ENCODE peak calls at places on chromosome 17, in eight cellular contexts. H is aorta; N is psoas muscle; V is CD8-positive, alpha-beta memory T cell; F is neural progenitor cell; M is CD4-positive, alpha-beta memory T cell; Z is upper lobe of right lung; K is thoracic aorta. Q is an unnamed sample. For H3K4me1, the result is how much of the 10 kb centered on the place peaks cover.

GRCh38 chr17:22703786-22704441 is 1011.6 kb downstream of the KCNJ18 start:
- DNase-seq in F (no peak), Z (no peak), M (no peak), N (no peak), H (no peak), K (no peak), V (no peak), Q (no peak)

GRCh38 chr17:58317421-58318064 is 11.1 kb downstream of the TSPOAP1 start:
- DNase-seq in Z (peak), M (peak), H (peak), K (no peak), V (peak), N (no peak), F (peak), Q (peak)

GRCh38 chr17:17681187-17681743 is at the start of gene RAI1:
- DNase-seq in V (peak), H (peak), Z (peak), K (no peak), M (peak), N (peak), F (peak), Q (no peak)

GRCh38 chr17:55264640-55265298 is at the start of gene HLF:
- DNase-seq in K (no peak), M (peak), N (peak), V (peak), F (peak), H (peak), Z (peak), Q (no peak)

GRCh38 chr17:10135539-10136257 is 62.7 kb downstream of the GAS7 start:
- DNase-seq in K (no peak), Z (no peak), F (no peak), H (peak), N (peak), M (no peak), V (no peak), Q (no peak)

GRCh38 chr17:32741381-32741780 is 135.5 kb downstream of the MYO1D start:
- DNase-seq in F (no peak), N (no peak), Z (no peak), H (no peak), M (no peak), V (no peak), K (no peak), Q (no peak)

GRCh38 chr17:58046230-58047094 is 36.8 kb upstream of the DYNLL2 start:
- DNase-seq in K (no peak), V (no peak), M (no peak), H (no peak), F (peak), Z (no peak), N (no peak), Q (no peak)

GRCh38 chr17:2194778-2195417 is 108.7 kb downstream of the SMG6 start:
- DNase-seq in V (no peak), K (no peak), F (peak), N (no peak), M (no peak), Z (no peak), H (no peak), Q (no peak)

GRCh38 chr17:69524854-69525253 is 110.4 kb downstream of the MAP2K6 start:
- DNase-seq in V (no peak), M (no peak), K (no peak), H (no peak), F (no peak), Z (no peak), N (no peak), Q (no peak)

GRCh38 chr17:79051306-79051705 is 23.3 kb upstream of the ENGASE start:
- DNase-seq in K (no peak), M (no peak), H (peak), N (no peak), F (no peak), V (no peak), Z (no peak), Q (no peak)

GRCh38 chr17:69853533-69854262 is 221.3 kb upstream of the KCNJ16 start:
- DNase-seq in N (no peak), H (no peak), K (no peak), M (no peak), V (no peak), F (no peak), Z (no peak), Q (no peak)

DNA sequence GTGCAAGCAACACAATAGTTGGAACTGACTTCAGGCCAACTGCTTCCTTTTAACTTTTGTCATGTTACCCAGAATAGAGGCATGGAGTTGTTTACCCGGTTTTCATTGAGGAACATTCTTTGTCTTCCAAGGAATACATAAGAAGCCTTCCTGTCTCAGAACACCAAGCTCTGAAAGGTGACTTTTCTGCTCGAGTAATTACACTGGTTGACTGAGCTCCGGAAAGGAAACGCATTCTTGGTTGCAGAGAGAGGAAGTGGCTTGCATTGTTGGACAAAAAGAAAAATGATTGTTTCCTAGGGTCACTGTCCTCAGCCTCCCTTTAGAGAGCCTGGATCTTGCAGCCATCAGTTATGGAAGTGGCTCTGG is 30.8 kb upstream of the SEC14L1 start:
- DNase-seq in H (no peak), N (no peak), F (peak), K (no peak), Z (no peak), V (no peak), M (no peak), Q (no peak)
- H3K4me1 ChIP-seq in H (under half), N (under half), F (under half), K (under half), Z (under half), V (under half), M (under half), Q (under half)

GRCh38 chr17:4266550-4266949 is 2.8 kb upstream of the ANKFY1 start:
- DNase-seq in F (no peak), K (no peak), H (no peak), Z (no peak), M (no peak), V (no peak), N (no peak), Q (no peak)
- H3K4me1 ChIP-seq in F (under half), K (under half), H (under half), Z (under half), M (under half), V (under half), N (under half), Q (under half)

GRCh38 chr17:82008941-82009405 is 13.7 kb downstream of the CENPX start:
- DNase-seq in H (no peak), F (no peak), N (no peak), V (no peak), K (no peak), Z (no peak), M (no peak), Q (no peak)
- H3K4me1 ChIP-seq in H (under half), F (under half), N (under half), V (under half), K (under half), Z (under half), M (under half), Q (under half)

DNA sequence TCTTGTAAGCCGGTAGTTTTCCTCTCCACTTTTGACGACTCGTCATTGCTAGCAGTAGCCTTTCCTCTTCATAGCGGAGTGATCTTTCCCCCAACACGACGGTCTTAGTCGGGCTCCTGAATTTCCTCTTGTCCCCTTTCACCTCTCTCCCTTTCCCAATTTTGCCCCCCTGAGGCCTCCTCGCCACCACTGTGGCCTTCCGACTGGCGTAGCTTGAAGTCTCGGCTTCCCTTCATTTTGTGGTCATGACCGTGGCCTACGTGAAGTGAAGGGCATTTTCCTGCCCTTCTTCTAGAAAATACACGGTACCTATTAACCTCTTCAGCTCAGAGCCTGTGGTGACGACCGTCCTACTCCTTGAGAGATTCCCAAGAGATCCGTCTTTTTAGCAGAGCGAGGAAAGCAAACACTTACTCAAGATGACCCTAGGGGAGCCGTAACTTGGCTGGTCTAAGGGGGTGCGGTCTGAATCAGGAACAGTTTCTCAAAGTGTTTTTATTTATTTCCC is 791 bp downstream of the PRKAR1A start:
- DNase-seq in H (no peak), Z (no peak), M (no peak), F (peak), V (no peak), K (no peak), N (no peak), Q (no peak)
- H3K4me1 ChIP-seq in H (under half), Z (half or more), M (under half), F (under half), V (under half), K (under half), N (under half), Q (under half)

GRCh38 chr17:7442142-7442541 is 2.7 kb upstream of the CHRNB1 start:
- DNase-seq in K (no peak), M (no peak), H (no peak), Z (no peak), F (no peak), V (no peak), N (no peak), Q (no peak)

GRCh38 chr17:7441202-7441705 is 1.9 kb downstream of the FGF11 start:
- DNase-seq in H (no peak), Z (no peak), F (no peak), K (no peak), N (no peak), V (no peak), M (no peak), Q (no peak)

GRCh38 chr17:7439462-7440112 is at the start of gene FGF11:
- DNase-seq in K (no peak), N (no peak), V (no peak), H (no peak), Z (no peak), F (peak), M (no peak), Q (no peak)

GRCh38 chr17:7440113-7440822 is 956 bp downstream of the FGF11 start:
- DNase-seq in Z (peak), N (peak), H (peak), F (peak), K (no peak), M (peak), V (peak), Q (no peak)

GRCh38 chr17:7440823-7441174 is 1.5 kb downstream of the FGF11 start:
- DNase-seq in F (peak), K (no peak), M (no peak), V (no peak), N (peak), H (peak), Z (no peak), Q (no peak)
- H3K4me1 ChIP-seq in F (under half), K (under half), M (half or more), V (half or more), N (under half), H (under half), Z (under half), Q (half or more)

GRCh38 chr17:73069846-73070245 is 22.6 kb downstream of the SLC39A11 start:
- DNase-seq in M (no peak), K (no peak), H (no peak), F (no peak), N (no peak), V (no peak), Z (no peak), Q (no peak)
- H3K4me1 ChIP-seq in M (under half), K (under half), H (under half), F (under half), N (under half), V (under half), Z (under half), Q (under half)

DNA sequence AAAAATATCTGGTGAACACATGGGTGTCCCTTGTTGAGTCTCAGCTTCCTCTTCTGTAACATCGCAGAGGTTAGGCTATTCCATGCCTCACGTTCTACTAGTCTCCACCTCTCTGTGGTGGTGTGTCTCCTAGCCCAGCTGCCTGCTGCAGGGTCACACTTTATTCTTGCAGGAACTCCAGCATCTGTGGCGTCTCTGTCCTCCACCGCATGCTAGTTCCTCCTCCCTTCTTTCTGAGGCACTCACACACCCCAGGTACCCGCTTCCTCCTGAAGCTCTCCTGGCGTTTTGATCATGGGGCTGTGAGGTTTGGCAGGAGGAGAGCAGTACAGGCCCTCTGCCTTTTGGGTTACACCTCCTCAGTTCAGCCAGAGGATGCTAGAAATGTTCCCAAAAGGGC is 9.9 kb upstream of the TEX2 start:
- DNase-seq in N (no peak), H (no peak), V (no peak), F (no peak), K (no peak), Z (no peak), M (no peak), Q (no peak)
- H3K4me1 ChIP-seq in N (under half), H (under half), V (under half), F (under half), K (under half), Z (under half), M (under half), Q (under half)

GRCh38 chr17:50719924-50720805 is 762 bp downstream of the LUC7L3 start:
- DNase-seq in N (no peak), Z (no peak), V (no peak), M (no peak), F (no peak), H (no peak), K (no peak), Q (no peak)

GRCh38 chr17:50721194-50722010 is 2.0 kb downstream of the LUC7L3 start:
- DNase-seq in K (no peak), F (no peak), M (peak), H (no peak), N (no peak), V (peak), Z (no peak), Q (no peak)

GRCh38 chr17:50725769-50726655 is 6.6 kb downstream of the LUC7L3 start:
- DNase-seq in H (no peak), N (no peak), F (no peak), V (no peak), Z (no peak), K (no peak), M (no peak), Q (no peak)

GRCh38 chr17:50719144-50719923 is at the start of gene LUC7L3:
- DNase-seq in V (peak), F (peak), N (peak), H (peak), K (peak), M (peak), Z (peak), Q (peak)

GRCh38 chr17:50722746-50723145 is 3.3 kb downstream of the LUC7L3 start:
- DNase-seq in H (no peak), F (no peak), K (no peak), V (no peak), M (no peak), Z (no peak), N (no peak), Q (no peak)
- H3K4me1 ChIP-seq in H (under half), F (under half), K (under half), V (half or more), M (half or more), Z (under half), N (half or more), Q (under half)

DNA sequence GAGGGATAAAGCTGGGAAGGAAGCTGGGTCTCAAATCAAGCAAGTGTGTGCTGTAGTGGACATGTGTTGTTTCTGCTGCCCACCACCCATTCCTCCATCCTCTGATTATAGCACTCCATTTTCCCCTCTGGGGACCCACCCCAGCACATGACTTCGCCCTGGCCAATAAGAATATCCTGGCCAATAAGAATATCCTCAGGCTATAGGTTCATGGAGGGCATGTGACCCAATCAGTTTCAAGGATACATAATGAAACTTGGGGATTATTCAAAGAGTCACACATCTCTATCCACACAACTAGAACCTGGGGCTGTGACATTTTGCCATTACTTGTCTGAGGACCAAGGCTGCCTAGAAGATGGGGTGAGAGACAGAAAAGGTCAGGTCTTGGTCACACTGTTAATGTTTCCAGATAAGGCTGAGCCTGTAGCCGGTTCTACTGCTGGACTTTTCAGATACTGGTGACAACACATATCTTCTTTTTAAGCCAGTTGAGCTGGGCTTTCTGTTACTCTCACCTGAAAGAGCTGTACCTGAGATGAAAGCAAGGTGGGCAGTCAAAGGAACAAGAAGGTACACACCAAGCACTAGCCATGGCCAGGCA is 33.7 kb downstream of the MYO18A start:
- DNase-seq in H (no peak), M (no peak), K (no peak), N (no peak), F (no peak), Z (no peak), V (no peak), Q (no peak)
- H3K4me1 ChIP-seq in H (under half), M (under half), K (under half), N (under half), F (under half), Z (under half), V (under half), Q (half or more)

Q was measured in keratinocyte.